ENCODE peak calls at places on chromosomes 12 and 14, in ten cellular contexts. Y is astrocyte of the spinal cord; H is NCI-H1092; J is HS-5; O is RWPE1; L is astrocyte of the hippocampus; V is right atrium auricular region; K is KG1; D is NCI-H748 treated with DMSO at 0.1 percent for 48 hours; C is activated CD4-positive, CD25-positive, alpha-beta regulatory T cell. N is an unnamed sample.

GRCh38 chr12:128510527-128510926 is 243.6 kb downstream of the TMEM132C start:
- DNase-seq in J (no peak), K (no peak), Y (no peak), C (no peak), D (no peak), V (no peak), H (peak), L (peak), O (no peak), N (no peak)

GRCh38 chr12:27808831-27809230 is 28.8 kb upstream of the MANSC4 start:
- DNase-seq in H (no peak), V (no peak), C (no peak), K (no peak), L (no peak), D (no peak), J (no peak), Y (no peak), O (no peak), N (no peak)

GRCh38 chr14:102775855-102776760 is 1.1 kb upstream of the TRAF3 start:
- DNase-seq in D (no peak), K (no peak), V (no peak), H (no peak), J (no peak), C (no peak), L (peak), O (no peak), Y (peak), N (peak)

GRCh38 chr12:98968896-98969295 is 323.8 kb downstream of the APAF1 start:
- DNase-seq in J (no peak), Y (no peak), V (no peak), K (no peak), L (no peak), D (no peak), H (no peak), O (no peak), C (no peak), N (no peak)

GRCh38 chr12:57674691-57675090 is 19.2 kb upstream of the OS9 start:
- DNase-seq in C (no peak), V (no peak), D (no peak), Y (no peak), K (no peak), L (no peak), J (no peak), O (no peak), H (no peak), N (no peak)

GRCh38 chr14:55446127-55446736 is 5.8 kb upstream of the TBPL2 start:
- DNase-seq in J (peak), C (peak), D (peak), V (peak), Y (peak), O (peak), K (peak), H (peak), L (peak), N (peak)

GRCh38 chr12:31650927-31651326 is 8.6 kb upstream of the ETFBKMT start:
- DNase-seq in Y (no peak), D (no peak), C (no peak), V (no peak), O (no peak), J (no peak), K (no peak), L (no peak), H (no peak), N (no peak)

GRCh38 chr12:94421868-94422740 is 37.6 kb downstream of the CEP83 start:
- DNase-seq in D (no peak), J (no peak), C (no peak), Y (no peak), O (no peak), L (no peak), H (no peak), V (no peak), K (no peak), N (no peak)

GRCh38 chr12:88247241-88247643 is 105.1 kb downstream of the TMTC3 start:
- DNase-seq in Y (peak), K (no peak), H (no peak), V (no peak), O (peak), L (peak), J (peak), D (no peak), C (no peak), N (peak)

GRCh38 chr12:124608451-124608870 is 41.0 kb upstream of the NCOR2 start:
- DNase-seq in O (peak), C (no peak), D (no peak), K (no peak), V (no peak), H (no peak), Y (no peak), L (no peak), J (no peak), N (no peak)

GRCh38 chr14:105050551-105050897 is 14.7 kb downstream of the GPR132 start:
- DNase-seq in Y (no peak), V (no peak), C (no peak), D (peak), O (peak), L (peak), H (peak), J (no peak), K (no peak), N (no peak)

GRCh38 chr12:41899577-41899976 is 245.1 kb downstream of the GXYLT1 start:
- DNase-seq in J (no peak), V (no peak), C (no peak), D (no peak), K (no peak), H (no peak), O (no peak), L (no peak), Y (no peak), N (no peak)

GRCh38 chr14:35215110-35215872 is 76.9 kb upstream of the PSMA6 start:
- DNase-seq in L (peak), D (no peak), K (no peak), H (no peak), V (no peak), O (peak), C (no peak), J (peak), Y (peak), N (peak)

GRCh38 chr14:56608682-56609081 is 29.1 kb downstream of the TMEM260 start:
- DNase-seq in K (no peak), D (no peak), C (no peak), H (no peak), J (no peak), V (no peak), Y (peak), L (no peak), O (peak), N (no peak)

GRCh38 chr12:92649511-92650227 is 53.1 kb upstream of the PLEKHG7 start:
- DNase-seq in L (peak), Y (peak), C (peak), H (peak), V (peak), J (peak), O (peak), K (peak), D (peak), N (peak)

GRCh38 chr12:107891967-107892366 is 117.5 kb downstream of the ASCL4 start:
- DNase-seq in K (no peak), L (no peak), V (no peak), H (no peak), Y (no peak), J (no peak), O (no peak), D (no peak), C (no peak), N (no peak)

GRCh38 chr14:74019743-74020142 is 594 bp downstream of the BBOF1 start:
- DNase-seq in K (no peak), Y (peak), J (no peak), C (no peak), O (no peak), L (peak), D (no peak), H (no peak), V (no peak), N (peak)

GRCh38 chr12:53532524-53533445 is 25.5 kb upstream of the NPFF start:
- DNase-seq in Y (no peak), L (no peak), O (no peak), H (peak), D (no peak), C (no peak), J (no peak), K (no peak), V (no peak), N (no peak)

GRCh38 chr14:47785041-47785440 is 109.6 kb upstream of the MDGA2 start:
- DNase-seq in C (no peak), K (no peak), H (no peak), O (no peak), J (no peak), L (peak), Y (no peak), D (no peak), V (no peak), N (no peak)

GRCh38 chr14:50109342-50109741 is 7.0 kb downstream of the VCPKMT start:
- DNase-seq in O (no peak), L (peak), J (no peak), H (no peak), C (no peak), Y (peak), V (no peak), D (no peak), K (no peak), N (peak)

GRCh38 chr12:91511795-91512420 is 329.3 kb upstream of the DCN start:
- DNase-seq in Y (no peak), V (no peak), C (no peak), H (no peak), O (no peak), D (no peak), J (no peak), K (no peak), L (no peak), N (no peak)

N was measured in brain microvascular endothelial cell.